ENCODE peak calls at places on chromosomes 3 and 15, in nine cellular contexts. One of them, this sample, is unnamed.

GRCh38 chr3:21894459-21895083 is 143.6 kb upstream of the ZNF385D start:
- DNase-seq in H9: no peak
- DNase-seq in right atrium auricular region: no peak
- DNase-seq in HFF-Myc: no peak
- DNase-seq in foreskin fibroblast: peak
- DNase-seq in RWPE2: no peak
- DNase-seq in CD8-positive, alpha-beta T cell: no peak
- DNase-seq in brain microvascular endothelial cell: peak
- DNase-seq in fibroblast of mammary gland: peak
- DNase-seq in this sample: peak

GRCh38 chr3:67109651-67110204 is 111.6 kb downstream of the KBTBD8 start:
- DNase-seq in H9: no peak
- DNase-seq in fibroblast of mammary gland: peak
- DNase-seq in right atrium auricular region: no peak
- DNase-seq in brain microvascular endothelial cell: peak
- DNase-seq in CD8-positive, alpha-beta T cell: no peak
- DNase-seq in RWPE2: no peak
- DNase-seq in HFF-Myc: peak
- DNase-seq in foreskin fibroblast: peak
- DNase-seq in this sample: peak

GRCh38 chr3:31142139-31142538 is 247.7 kb upstream of the GADL1 start:
- DNase-seq in foreskin fibroblast: no peak
- DNase-seq in right atrium auricular region: no peak
- DNase-seq in CD8-positive, alpha-beta T cell: no peak
- DNase-seq in RWPE2: no peak
- DNase-seq in fibroblast of mammary gland: no peak
- DNase-seq in H9: no peak
- DNase-seq in HFF-Myc: no peak
- DNase-seq in brain microvascular endothelial cell: no peak
- DNase-seq in this sample: no peak

GRCh38 chr3:105473521-105474223 is 107.0 kb downstream of the ALCAM start:
- DNase-seq in brain microvascular endothelial cell: peak
- DNase-seq in foreskin fibroblast: peak
- DNase-seq in CD8-positive, alpha-beta T cell: no peak
- DNase-seq in HFF-Myc: no peak
- DNase-seq in H9: no peak
- DNase-seq in right atrium auricular region: no peak
- DNase-seq in fibroblast of mammary gland: peak
- DNase-seq in RWPE2: no peak
- DNase-seq in this sample: peak

GRCh38 chr15:63373330-63373729 is 8.3 kb downstream of the CA12 start:
- DNase-seq in foreskin fibroblast: no peak
- DNase-seq in right atrium auricular region: no peak
- DNase-seq in HFF-Myc: no peak
- DNase-seq in brain microvascular endothelial cell: no peak
- DNase-seq in H9: no peak
- DNase-seq in RWPE2: peak
- DNase-seq in fibroblast of mammary gland: no peak
- DNase-seq in CD8-positive, alpha-beta T cell: no peak
- DNase-seq in this sample: no peak

GRCh38 chr3:88589131-88589530 is 439.4 kb downstream of the C3orf38 start:
- DNase-seq in fibroblast of mammary gland: no peak
- DNase-seq in right atrium auricular region: no peak
- DNase-seq in foreskin fibroblast: no peak
- DNase-seq in H9: no peak
- DNase-seq in HFF-Myc: no peak
- DNase-seq in RWPE2: no peak
- DNase-seq in brain microvascular endothelial cell: no peak
- DNase-seq in CD8-positive, alpha-beta T cell: no peak
- DNase-seq in this sample: no peak

GRCh38 chr3:125332504-125332903 is 42.6 kb downstream of the ZNF148 start:
- DNase-seq in fibroblast of mammary gland: no peak
- DNase-seq in right atrium auricular region: no peak
- DNase-seq in RWPE2: no peak
- DNase-seq in H9: no peak
- DNase-seq in HFF-Myc: no peak
- DNase-seq in brain microvascular endothelial cell: no peak
- DNase-seq in CD8-positive, alpha-beta T cell: no peak
- DNase-seq in foreskin fibroblast: no peak
- DNase-seq in this sample: no peak

GRCh38 chr3:8266679-8267267 is 234.8 kb upstream of the LMCD1 start:
- DNase-seq in H9: no peak
- DNase-seq in CD8-positive, alpha-beta T cell: no peak
- DNase-seq in foreskin fibroblast: no peak
- DNase-seq in right atrium auricular region: no peak
- DNase-seq in HFF-Myc: no peak
- DNase-seq in RWPE2: no peak
- DNase-seq in brain microvascular endothelial cell: no peak
- DNase-seq in fibroblast of mammary gland: no peak
- DNase-seq in this sample: peak

GRCh38 chr3:25662921-25663320 is 1.8 kb downstream of the TOP2B start:
- DNase-seq in foreskin fibroblast: no peak
- DNase-seq in CD8-positive, alpha-beta T cell: no peak
- DNase-seq in H9: no peak
- DNase-seq in right atrium auricular region: no peak
- DNase-seq in brain microvascular endothelial cell: no peak
- DNase-seq in fibroblast of mammary gland: no peak
- DNase-seq in RWPE2: no peak
- DNase-seq in HFF-Myc: no peak
- DNase-seq in this sample: peak

GRCh38 chr3:66493464-66494099 is 7.2 kb downstream of the LRIG1 start:
- DNase-seq in foreskin fibroblast: no peak
- DNase-seq in brain microvascular endothelial cell: no peak
- DNase-seq in H9: no peak
- DNase-seq in HFF-Myc: no peak
- DNase-seq in right atrium auricular region: no peak
- DNase-seq in fibroblast of mammary gland: no peak
- DNase-seq in CD8-positive, alpha-beta T cell: no peak
- DNase-seq in RWPE2: no peak
- DNase-seq in this sample: no peak

GRCh38 chr3:153182491-153182890 is 20.5 kb downstream of the RAP2B start:
- DNase-seq in foreskin fibroblast: no peak
- DNase-seq in brain microvascular endothelial cell: no peak
- DNase-seq in fibroblast of mammary gland: no peak
- DNase-seq in HFF-Myc: no peak
- DNase-seq in RWPE2: no peak
- DNase-seq in CD8-positive, alpha-beta T cell: no peak
- DNase-seq in right atrium auricular region: no peak
- DNase-seq in H9: no peak
- DNase-seq in this sample: no peak

GRCh38 chr15:69573815-69574472 is 121.3 kb downstream of the RPLP1 start:
- DNase-seq in RWPE2: no peak
- DNase-seq in CD8-positive, alpha-beta T cell: no peak
- DNase-seq in brain microvascular endothelial cell: peak
- DNase-seq in H9: no peak
- DNase-seq in HFF-Myc: no peak
- DNase-seq in fibroblast of mammary gland: peak
- DNase-seq in foreskin fibroblast: no peak
- DNase-seq in right atrium auricular region: no peak
- DNase-seq in this sample: no peak

GRCh38 chr3:123307064-123307463 is 105.3 kb downstream of the SEC22A start:
- DNase-seq in RWPE2: no peak
- DNase-seq in H9: no peak
- DNase-seq in fibroblast of mammary gland: no peak
- DNase-seq in right atrium auricular region: no peak
- DNase-seq in foreskin fibroblast: no peak
- DNase-seq in brain microvascular endothelial cell: no peak
- DNase-seq in HFF-Myc: no peak
- DNase-seq in CD8-positive, alpha-beta T cell: no peak
- DNase-seq in this sample: no peak

GRCh38 chr15:67109141-67110034 is 44.0 kb downstream of the SMAD3 start:
- DNase-seq in CD8-positive, alpha-beta T cell: no peak
- DNase-seq in H9: no peak
- DNase-seq in HFF-Myc: peak
- DNase-seq in foreskin fibroblast: peak
- DNase-seq in RWPE2: no peak
- DNase-seq in brain microvascular endothelial cell: peak
- DNase-seq in right atrium auricular region: peak
- DNase-seq in fibroblast of mammary gland: peak
- DNase-seq in this sample: no peak

GRCh38 chr3:171620825-171621434 is 160.7 kb upstream of the TNIK start:
- DNase-seq in brain microvascular endothelial cell: peak
- DNase-seq in HFF-Myc: no peak
- DNase-seq in RWPE2: no peak
- DNase-seq in right atrium auricular region: no peak
- DNase-seq in fibroblast of mammary gland: peak
- DNase-seq in CD8-positive, alpha-beta T cell: no peak
- DNase-seq in foreskin fibroblast: peak
- DNase-seq in H9: no peak
- DNase-seq in this sample: no peak

GRCh38 chr15:26177816-26178215 is 314.7 kb upstream of the ATP10A start:
- DNase-seq in brain microvascular endothelial cell: no peak
- DNase-seq in right atrium auricular region: no peak
- DNase-seq in RWPE2: no peak
- DNase-seq in fibroblast of mammary gland: no peak
- DNase-seq in foreskin fibroblast: no peak
- DNase-seq in CD8-positive, alpha-beta T cell: no peak
- DNase-seq in HFF-Myc: no peak
- DNase-seq in H9: no peak
- DNase-seq in this sample: no peak

GRCh38 chr3:40313975-40314860 is 4.7 kb downstream of the EIF1B start:
- DNase-seq in RWPE2: no peak
- DNase-seq in HFF-Myc: no peak
- DNase-seq in foreskin fibroblast: no peak
- DNase-seq in fibroblast of mammary gland: peak
- DNase-seq in brain microvascular endothelial cell: no peak
- DNase-seq in right atrium auricular region: no peak
- DNase-seq in CD8-positive, alpha-beta T cell: no peak
- DNase-seq in H9: no peak
- DNase-seq in this sample: peak

GRCh38 chr3:12815719-12816118 is 19.2 kb downstream of the CAND2 start:
- DNase-seq in CD8-positive, alpha-beta T cell: no peak
- DNase-seq in foreskin fibroblast: no peak
- DNase-seq in H9: no peak
- DNase-seq in HFF-Myc: no peak
- DNase-seq in fibroblast of mammary gland: no peak
- DNase-seq in right atrium auricular region: no peak
- DNase-seq in RWPE2: no peak
- DNase-seq in brain microvascular endothelial cell: no peak
- DNase-seq in this sample: no peak

GRCh38 chr3:115146418-115147328 is at the start of gene ZBTB20:
- DNase-seq in H9: peak
- DNase-seq in right atrium auricular region: peak
- DNase-seq in brain microvascular endothelial cell: peak
- DNase-seq in HFF-Myc: no peak
- DNase-seq in fibroblast of mammary gland: peak
- DNase-seq in RWPE2: peak
- DNase-seq in foreskin fibroblast: peak
- DNase-seq in CD8-positive, alpha-beta T cell: peak
- DNase-seq in this sample: peak

DNA sequence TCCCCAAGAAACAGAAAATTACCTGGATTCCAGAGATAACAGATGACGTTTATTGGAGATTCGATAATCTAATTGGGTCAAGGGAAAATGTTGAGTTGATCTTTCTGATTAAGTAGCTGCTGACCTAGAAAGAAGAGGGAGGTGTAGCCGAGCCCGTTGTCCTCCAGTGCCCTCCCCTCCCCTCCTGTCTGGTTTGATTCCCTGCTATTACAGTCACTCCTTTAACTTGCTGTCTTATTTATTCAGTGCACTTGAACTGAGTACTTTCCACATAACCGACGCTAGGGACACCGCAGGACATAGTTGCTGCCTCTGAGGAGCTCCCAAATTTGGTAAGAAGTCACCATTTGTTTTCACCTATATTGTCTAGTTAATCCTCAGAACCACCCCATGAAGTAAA is 103.7 kb downstream of the AQP9 start:
- DNase-seq in HFF-Myc: no peak
- DNase-seq in foreskin fibroblast: no peak
- DNase-seq in RWPE2: no peak
- DNase-seq in right atrium auricular region: no peak
- DNase-seq in H9: no peak
- DNase-seq in brain microvascular endothelial cell: no peak
- DNase-seq in fibroblast of mammary gland: no peak
- DNase-seq in CD8-positive, alpha-beta T cell: no peak
- DNase-seq in this sample: no peak
- TF ChIP-seq CTCF in HFF-Myc: no peak
- TF ChIP-seq CTCF in foreskin fibroblast: no peak
- TF ChIP-seq CTCF in RWPE2: no peak
- TF ChIP-seq CTCF in right atrium auricular region: peak
- TF ChIP-seq CTCF in H9: peak
- TF ChIP-seq CTCF in brain microvascular endothelial cell: peak
- TF ChIP-seq CTCF in fibroblast of mammary gland: no peak
- TF ChIP-seq CTCF in CD8-positive, alpha-beta T cell: no peak
- TF ChIP-seq CTCF in this sample: no peak

DNA sequence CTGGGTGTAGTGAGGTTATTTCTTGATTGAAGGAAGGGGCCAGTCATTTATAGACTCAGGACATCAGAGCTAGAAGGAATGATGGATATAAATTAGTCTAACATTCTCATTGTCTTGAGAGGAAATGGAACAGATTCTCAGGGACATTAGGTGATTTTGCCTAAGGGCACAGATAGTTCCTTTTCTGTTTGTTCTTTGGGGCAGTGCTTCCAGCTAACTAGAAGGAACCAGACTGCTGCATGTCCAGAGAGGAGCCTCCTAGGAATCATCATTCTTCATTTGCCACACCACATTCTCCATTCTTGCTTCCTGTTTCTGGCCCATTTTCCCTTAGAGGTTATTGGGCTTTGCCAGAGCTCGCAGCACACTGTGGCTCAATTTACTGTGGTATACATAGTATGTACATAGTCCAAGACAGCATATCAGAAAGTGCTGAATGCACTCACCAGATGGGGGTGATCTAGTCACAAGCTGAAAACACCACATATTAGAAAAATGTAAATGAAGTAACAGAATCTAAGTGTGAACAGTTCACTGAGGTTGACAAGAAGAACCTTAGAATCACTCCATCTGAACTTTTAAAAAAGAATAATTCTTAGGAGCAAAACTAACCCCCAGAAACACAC is 62.7 kb upstream of the MYZAP start:
- DNase-seq in fibroblast of mammary gland: no peak
- DNase-seq in HFF-Myc: no peak
- DNase-seq in brain microvascular endothelial cell: no peak
- DNase-seq in H9: no peak
- DNase-seq in CD8-positive, alpha-beta T cell: no peak
- DNase-seq in foreskin fibroblast: no peak
- DNase-seq in RWPE2: no peak
- DNase-seq in right atrium auricular region: no peak
- DNase-seq in this sample: no peak
- TF ChIP-seq CTCF in fibroblast of mammary gland: no peak
- TF ChIP-seq CTCF in HFF-Myc: no peak
- TF ChIP-seq CTCF in brain microvascular endothelial cell: no peak
- TF ChIP-seq CTCF in H9: no peak
- TF ChIP-seq CTCF in CD8-positive, alpha-beta T cell: no peak
- TF ChIP-seq CTCF in foreskin fibroblast: peak
- TF ChIP-seq CTCF in RWPE2: peak
- TF ChIP-seq CTCF in right atrium auricular region: no peak
- TF ChIP-seq CTCF in this sample: no peak

GRCh38 chr15:90701880-90702630 is 15.1 kb upstream of the BLM start:
- DNase-seq in fibroblast of mammary gland: peak
- DNase-seq in RWPE2: peak
- DNase-seq in brain microvascular endothelial cell: no peak
- DNase-seq in H9: no peak
- DNase-seq in CD8-positive, alpha-beta T cell: no peak
- DNase-seq in HFF-Myc: no peak
- DNase-seq in right atrium auricular region: no peak
- DNase-seq in foreskin fibroblast: no peak
- DNase-seq in this sample: no peak
- TF ChIP-seq CTCF in fibroblast of mammary gland: no peak
- TF ChIP-seq CTCF in RWPE2: no peak
- TF ChIP-seq CTCF in brain microvascular endothelial cell: no peak
- TF ChIP-seq CTCF in H9: no peak
- TF ChIP-seq CTCF in CD8-positive, alpha-beta T cell: no peak
- TF ChIP-seq CTCF in HFF-Myc: no peak
- TF ChIP-seq CTCF in right atrium auricular region: no peak
- TF ChIP-seq CTCF in foreskin fibroblast: no peak
- TF ChIP-seq CTCF in this sample: no peak

GRCh38 chr3:186790261-186790981 is 7.0 kb downstream of the EIF4A2 start:
- DNase-seq in fibroblast of mammary gland: peak
- DNase-seq in brain microvascular endothelial cell: no peak
- DNase-seq in foreskin fibroblast: peak
- DNase-seq in right atrium auricular region: no peak
- DNase-seq in CD8-positive, alpha-beta T cell: no peak
- DNase-seq in RWPE2: no peak
- DNase-seq in H9: peak
- DNase-seq in HFF-Myc: peak
- DNase-seq in this sample: peak
- TF ChIP-seq CTCF in fibroblast of mammary gland: peak
- TF ChIP-seq CTCF in brain microvascular endothelial cell: peak
- TF ChIP-seq CTCF in foreskin fibroblast: no peak
- TF ChIP-seq CTCF in right atrium auricular region: no peak
- TF ChIP-seq CTCF in CD8-positive, alpha-beta T cell: no peak
- TF ChIP-seq CTCF in RWPE2: no peak
- TF ChIP-seq CTCF in H9: no peak
- TF ChIP-seq CTCF in HFF-Myc: peak
- TF ChIP-seq CTCF in this sample: no peak

This sample was measured in MCF 10A.